ENCODE peak calls at places on chromosomes 11 and 22, in seven cellular contexts. T, G, K, Y, I, A and U are unnamed samples.
A peak's percentile ranks its signal among the peaks of the same experiment; 100 is the strongest.

GRCh38 chr11:8649361-8649760 is 33.1 kb downstream of the TRIM66 start:
- DNase-seq in T (peak; percentile 50), G (no peak), K (peak; percentile 16), Y (no peak), I (no peak), A (no peak), U (no peak)

GRCh38 chr11:46918087-46918751 is at the start of gene LRP4:
- DNase-seq in T (no peak), G (no peak), K (peak; percentile 33), Y (peak; percentile 23), I (no peak), A (peak; percentile 33), U (peak; percentile 68)

GRCh38 chr11:120258661-120259060 is 18.7 kb downstream of the POU2F3 start:
- DNase-seq in T (no peak), G (no peak), K (no peak), Y (no peak), I (no peak), A (no peak), U (no peak)

GRCh38 chr11:110199184-110199981 is 97.0 kb downstream of the RDX start:
- DNase-seq in T (peak; percentile 80), G (no peak), K (peak; percentile 85), Y (no peak), I (no peak), A (no peak), U (no peak)

GRCh38 chr11:75919525-75919924 is 104.5 kb downstream of the UVRAG start:
- DNase-seq in T (peak; percentile 62), G (no peak), K (peak; percentile 28), Y (no peak), I (no peak), A (no peak), U (no peak)

GRCh38 chr22:40862013-40862412 is at the start of gene DNAJB7:
- DNase-seq in T (no peak), G (no peak), K (no peak), Y (no peak), I (no peak), A (no peak), U (no peak)

GRCh38 chr11:1541474-1542204 is 30.4 kb downstream of the DUSP8 start:
- DNase-seq in T (no peak), G (no peak), K (no peak), Y (no peak), I (no peak), A (no peak), U (no peak)

GRCh38 chr11:118206612-118207031 is 18.2 kb downstream of the JAML start:
- DNase-seq in T (no peak), G (no peak), K (peak; percentile 4), Y (no peak), I (no peak), A (no peak), U (peak; percentile 17)

GRCh38 chr11:69369945-69370344 is 76.0 kb downstream of the MYEOV start:
- DNase-seq in T (no peak), G (no peak), K (no peak), Y (no peak), I (no peak), A (peak; percentile 3), U (no peak)

GRCh38 chr11:76380161-76380976 is 563 bp downstream of the THAP12 start:
- DNase-seq in T (peak; percentile 17), G (peak; percentile 30), K (peak; percentile 12), Y (peak; percentile 66), I (no peak), A (no peak), U (peak; percentile 41)

GRCh38 chr11:10379433-10379832 is 74.6 kb downstream of the ADM start:
- DNase-seq in T (peak; percentile 97), G (no peak), K (no peak), Y (no peak), I (no peak), A (no peak), U (no peak)

GRCh38 chr11:56852131-56852530 is 103.6 kb upstream of the OR9G4 start:
- DNase-seq in T (no peak), G (no peak), K (no peak), Y (no peak), I (no peak), A (no peak), U (no peak)

GRCh38 chr11:120336641-120337132 is 474 bp downstream of the ARHGEF12 start:
- DNase-seq in T (no peak), G (no peak), K (peak; percentile 31), Y (peak; percentile 24), I (no peak), A (no peak), U (peak; percentile 52)

GRCh38 chr11:64718084-64718779 is 4.8 kb downstream of the NRXN2 start:
- DNase-seq in T (no peak), G (no peak), K (no peak), Y (no peak), I (no peak), A (no peak), U (peak; percentile 31)

GRCh38 chr11:111749646-111750045 is 16.5 kb downstream of the PPP2R1B start:
- DNase-seq in T (no peak), G (no peak), K (no peak), Y (no peak), I (no peak), A (no peak), U (no peak)

GRCh38 chr11:74837191-74837590 is 88.5 kb downstream of the RNF169 start:
- DNase-seq in T (peak; percentile 16), G (no peak), K (no peak), Y (no peak), I (no peak), A (no peak), U (no peak)

GRCh38 chr11:83713701-83714100 is 427.5 kb upstream of the CCDC90B start:
- DNase-seq in T (no peak), G (no peak), K (peak; percentile 76), Y (no peak), I (no peak), A (no peak), U (no peak)

GRCh38 chr11:122430490-122430889 is 225.0 kb upstream of the UBASH3B start:
- DNase-seq in T (no peak), G (no peak), K (no peak), Y (no peak), I (no peak), A (no peak), U (no peak)

GRCh38 chr11:18844753-18845367 is 53.3 kb upstream of the PTPN5 start:
- DNase-seq in T (peak; percentile 33), G (no peak), K (peak; percentile 23), Y (peak; percentile 33), I (no peak), A (no peak), U (no peak)

GRCh38 chr11:35111171-35112055 is 27.6 kb upstream of the CD44 start:
- DNase-seq in T (peak; percentile 97), G (no peak), K (peak; percentile 81), Y (peak; percentile 23), I (no peak), A (no peak), U (no peak)

GRCh38 chr22:22893077-22893805 is 5.6 kb downstream of the IGLL5 start:
- DNase-seq in T (no peak), G (no peak), K (no peak), Y (no peak), I (no peak), A (no peak), U (no peak)

GRCh38 chr11:129950319-129951034 is 52.2 kb downstream of the PRDM10 start:
- DNase-seq in T (peak; percentile 75), G (no peak), K (peak; percentile 69), Y (no peak), I (no peak), A (no peak), U (peak; percentile 50)

GRCh38 chr22:48885919-48886305 is 941.8 kb downstream of the BRD1 start:
- DNase-seq in T (no peak), G (no peak), K (no peak), Y (no peak), I (no peak), A (no peak), U (no peak)

GRCh38 chr11:126086248-126086647 is 23.6 kb upstream of the CDON start:
- DNase-seq in T (no peak), G (no peak), K (no peak), Y (no peak), I (no peak), A (no peak), U (no peak)

GRCh38 chr22:44448271-44448780 is 49.7 kb downstream of the RTL6 start:
- DNase-seq in T (peak; percentile 96), G (no peak), K (peak; percentile 81), Y (no peak), I (peak; percentile 10), A (no peak), U (peak; percentile 90)

GRCh38 chr11:15780354-15780753 is 576.0 kb downstream of the SOX6 start:
- DNase-seq in T (no peak), G (no peak), K (no peak), Y (no peak), I (no peak), A (no peak), U (no peak)

GRCh38 chr11:125389339-125390166 is 106.5 kb downstream of the FEZ1 start:
- DNase-seq in T (no peak), G (no peak), K (peak; percentile 51), Y (no peak), I (no peak), A (no peak), U (no peak)

GRCh38 chr11:7020183-7020917 is at the start of the genes NLRP14 and ZNF214:
- DNase-seq in T (peak; percentile 92), G (no peak), K (peak; percentile 87), Y (no peak), I (peak; percentile 87), A (peak; percentile 86), U (peak; percentile 90)

GRCh38 chr11:8011981-8012444 is 24.9 kb downstream of the EIF3F start:
- DNase-seq in T (peak; percentile 97), G (no peak), K (peak; percentile 68), Y (no peak), I (no peak), A (no peak), U (no peak)